ENCODE peak calls at places on chromosomes 3 and 15, in eight cellular contexts. One of them, this sample, is unnamed. For H3K9me3, the result is how much of the 10 kb centered on the place peaks cover.

GRCh38 chr3:183265157-183265642 is 12.1 kb downstream of the B3GNT5 start:
- DNase-seq in adipocyte: no peak
- DNase-seq in transverse colon: no peak
- DNase-seq in left lung: no peak
- DNase-seq in esophagus squamous epithelium: no peak
- DNase-seq in Panc1: no peak
- DNase-seq in mucosa of descending colon: no peak
- DNase-seq in neural progenitor cell: peak
- DNase-seq in this sample: no peak

GRCh38 chr3:110583373-110583935 is 488.2 kb upstream of the NECTIN3 start:
- DNase-seq in transverse colon: no peak
- DNase-seq in esophagus squamous epithelium: no peak
- DNase-seq in neural progenitor cell: peak
- DNase-seq in Panc1: no peak
- DNase-seq in left lung: no peak
- DNase-seq in mucosa of descending colon: no peak
- DNase-seq in adipocyte: no peak
- DNase-seq in this sample: no peak

GRCh38 chr3:73069187-73069586 is 7.7 kb downstream of the EBLN2 start:
- DNase-seq in esophagus squamous epithelium: no peak
- DNase-seq in Panc1: no peak
- DNase-seq in adipocyte: no peak
- DNase-seq in mucosa of descending colon: no peak
- DNase-seq in neural progenitor cell: no peak
- DNase-seq in left lung: no peak
- DNase-seq in transverse colon: no peak
- DNase-seq in this sample: no peak

GRCh38 chr3:115922681-115923347 is 299.5 kb downstream of the GAP43 start:
- DNase-seq in adipocyte: peak
- DNase-seq in esophagus squamous epithelium: no peak
- DNase-seq in transverse colon: no peak
- DNase-seq in left lung: no peak
- DNase-seq in neural progenitor cell: peak
- DNase-seq in mucosa of descending colon: no peak
- DNase-seq in Panc1: no peak
- DNase-seq in this sample: no peak

GRCh38 chr3:50324351-50325144 is 2.0 kb upstream of the HYAL2 start:
- DNase-seq in neural progenitor cell: peak
- DNase-seq in left lung: peak
- DNase-seq in Panc1: no peak
- DNase-seq in esophagus squamous epithelium: no peak
- DNase-seq in mucosa of descending colon: peak
- DNase-seq in transverse colon: peak
- DNase-seq in adipocyte: peak
- DNase-seq in this sample: peak

GRCh38 chr3:102356506-102356905 is 78.3 kb upstream of the ZPLD1 start:
- DNase-seq in Panc1: no peak
- DNase-seq in mucosa of descending colon: no peak
- DNase-seq in neural progenitor cell: no peak
- DNase-seq in adipocyte: no peak
- DNase-seq in transverse colon: no peak
- DNase-seq in esophagus squamous epithelium: no peak
- DNase-seq in left lung: no peak
- DNase-seq in this sample: no peak

GRCh38 chr3:127152676-127153505 is 40.0 kb upstream of the PRR23E start:
- DNase-seq in neural progenitor cell: no peak
- DNase-seq in left lung: no peak
- DNase-seq in Panc1: no peak
- DNase-seq in transverse colon: no peak
- DNase-seq in adipocyte: no peak
- DNase-seq in mucosa of descending colon: no peak
- DNase-seq in esophagus squamous epithelium: no peak
- DNase-seq in this sample: no peak

GRCh38 chr3:176988795-176989194 is 208.5 kb downstream of the TBL1XR1 start:
- DNase-seq in left lung: no peak
- DNase-seq in esophagus squamous epithelium: no peak
- DNase-seq in transverse colon: no peak
- DNase-seq in mucosa of descending colon: no peak
- DNase-seq in Panc1: no peak
- DNase-seq in adipocyte: no peak
- DNase-seq in neural progenitor cell: no peak
- DNase-seq in this sample: no peak

GRCh38 chr15:40567111-40567510 is 2.0 kb upstream of the RPUSD2 start:
- DNase-seq in esophagus squamous epithelium: no peak
- DNase-seq in left lung: no peak
- DNase-seq in adipocyte: peak
- DNase-seq in neural progenitor cell: peak
- DNase-seq in Panc1: no peak
- DNase-seq in mucosa of descending colon: no peak
- DNase-seq in transverse colon: no peak
- DNase-seq in this sample: no peak

GRCh38 chr15:69026355-69026754 is 11.9 kb downstream of the NOX5 start:
- DNase-seq in Panc1: no peak
- DNase-seq in left lung: no peak
- DNase-seq in neural progenitor cell: no peak
- DNase-seq in transverse colon: no peak
- DNase-seq in mucosa of descending colon: no peak
- DNase-seq in adipocyte: no peak
- DNase-seq in esophagus squamous epithelium: no peak
- DNase-seq in this sample: no peak

GRCh38 chr15:98124576-98124975 is 164.1 kb downstream of the ARRDC4 start:
- DNase-seq in adipocyte: no peak
- DNase-seq in mucosa of descending colon: no peak
- DNase-seq in esophagus squamous epithelium: no peak
- DNase-seq in Panc1: no peak
- DNase-seq in neural progenitor cell: no peak
- DNase-seq in transverse colon: no peak
- DNase-seq in left lung: no peak
- DNase-seq in this sample: no peak

GRCh38 chr15:95620934-95621579 is 709.4 kb upstream of the NR2F2 start:
- DNase-seq in esophagus squamous epithelium: no peak
- DNase-seq in left lung: no peak
- DNase-seq in neural progenitor cell: no peak
- DNase-seq in Panc1: no peak
- DNase-seq in adipocyte: peak
- DNase-seq in mucosa of descending colon: no peak
- DNase-seq in transverse colon: no peak
- DNase-seq in this sample: no peak

GRCh38 chr3:117322866-117323265 is 613.3 kb downstream of the TUSC7 start:
- DNase-seq in adipocyte: peak
- DNase-seq in esophagus squamous epithelium: no peak
- DNase-seq in Panc1: no peak
- DNase-seq in transverse colon: no peak
- DNase-seq in mucosa of descending colon: no peak
- DNase-seq in neural progenitor cell: peak
- DNase-seq in left lung: no peak
- DNase-seq in this sample: no peak

GRCh38 chr3:53194218-53195065 is 33.4 kb downstream of the PRKCD start:
- DNase-seq in transverse colon: no peak
- DNase-seq in neural progenitor cell: peak
- DNase-seq in adipocyte: peak
- DNase-seq in Panc1: no peak
- DNase-seq in esophagus squamous epithelium: no peak
- DNase-seq in mucosa of descending colon: no peak
- DNase-seq in left lung: no peak
- DNase-seq in this sample: no peak

GRCh38 chr3:105367063-105367405 is 325 bp downstream of the ALCAM start:
- DNase-seq in mucosa of descending colon: peak
- DNase-seq in neural progenitor cell: peak
- DNase-seq in esophagus squamous epithelium: no peak
- DNase-seq in Panc1: no peak
- DNase-seq in left lung: peak
- DNase-seq in transverse colon: peak
- DNase-seq in adipocyte: peak
- DNase-seq in this sample: peak

GRCh38 chr3:111763968-111764367 is 95.1 kb upstream of the PHLDB2 start:
- DNase-seq in mucosa of descending colon: no peak
- DNase-seq in Panc1: no peak
- DNase-seq in esophagus squamous epithelium: no peak
- DNase-seq in adipocyte: peak
- DNase-seq in transverse colon: no peak
- DNase-seq in left lung: no peak
- DNase-seq in neural progenitor cell: no peak
- DNase-seq in this sample: no peak

GRCh38 chr3:58657571-58658141 is 8.9 kb downstream of the FAM3D start:
- DNase-seq in mucosa of descending colon: peak
- DNase-seq in transverse colon: peak
- DNase-seq in neural progenitor cell: no peak
- DNase-seq in Panc1: no peak
- DNase-seq in adipocyte: no peak
- DNase-seq in left lung: no peak
- DNase-seq in esophagus squamous epithelium: no peak
- DNase-seq in this sample: no peak

GRCh38 chr3:128559486-128560225 is 66.7 kb upstream of the GATA2 start:
- DNase-seq in Panc1: no peak
- DNase-seq in mucosa of descending colon: no peak
- DNase-seq in transverse colon: no peak
- DNase-seq in left lung: no peak
- DNase-seq in adipocyte: no peak
- DNase-seq in esophagus squamous epithelium: no peak
- DNase-seq in neural progenitor cell: no peak
- DNase-seq in this sample: no peak

GRCh38 chr3:50210510-50211367 is 5.7 kb downstream of the SLC38A3 start:
- DNase-seq in neural progenitor cell: no peak
- DNase-seq in left lung: no peak
- DNase-seq in transverse colon: no peak
- DNase-seq in Panc1: no peak
- DNase-seq in esophagus squamous epithelium: no peak
- DNase-seq in mucosa of descending colon: no peak
- DNase-seq in adipocyte: no peak
- DNase-seq in this sample: no peak

GRCh38 chr3:122993573-122993972 is 34.0 kb downstream of the SEMA5B start:
- DNase-seq in transverse colon: no peak
- DNase-seq in Panc1: no peak
- DNase-seq in adipocyte: no peak
- DNase-seq in neural progenitor cell: peak
- DNase-seq in left lung: no peak
- DNase-seq in mucosa of descending colon: no peak
- DNase-seq in esophagus squamous epithelium: no peak
- DNase-seq in this sample: no peak

GRCh38 chr3:144953959-144954358 is 982.3 kb downstream of the DIPK2A start:
- DNase-seq in esophagus squamous epithelium: no peak
- DNase-seq in neural progenitor cell: no peak
- DNase-seq in adipocyte: no peak
- DNase-seq in left lung: no peak
- DNase-seq in Panc1: no peak
- DNase-seq in transverse colon: no peak
- DNase-seq in mucosa of descending colon: no peak
- DNase-seq in this sample: no peak

GRCh38 chr3:3666664-3667063 is 132.6 kb upstream of the LRRN1 start:
- DNase-seq in mucosa of descending colon: no peak
- DNase-seq in adipocyte: no peak
- DNase-seq in transverse colon: no peak
- DNase-seq in Panc1: no peak
- DNase-seq in left lung: no peak
- DNase-seq in neural progenitor cell: no peak
- DNase-seq in esophagus squamous epithelium: no peak
- DNase-seq in this sample: no peak

GRCh38 chr3:60839242-60839641 is 412.0 kb downstream of the FHIT start:
- DNase-seq in esophagus squamous epithelium: no peak
- DNase-seq in transverse colon: no peak
- DNase-seq in left lung: no peak
- DNase-seq in adipocyte: no peak
- DNase-seq in Panc1: no peak
- DNase-seq in neural progenitor cell: peak
- DNase-seq in mucosa of descending colon: no peak
- DNase-seq in this sample: no peak

GRCh38 chr3:39541917-39542329 is 74.4 kb downstream of the MOBP start:
- DNase-seq in esophagus squamous epithelium: no peak
- DNase-seq in neural progenitor cell: peak
- DNase-seq in transverse colon: no peak
- DNase-seq in mucosa of descending colon: no peak
- DNase-seq in Panc1: no peak
- DNase-seq in adipocyte: peak
- DNase-seq in left lung: no peak
- DNase-seq in this sample: no peak

GRCh38 chr3:196081834-196082470 is at the start of gene TFRC:
- DNase-seq in Panc1: no peak
- DNase-seq in mucosa of descending colon: peak
- DNase-seq in left lung: peak
- DNase-seq in neural progenitor cell: peak
- DNase-seq in adipocyte: peak
- DNase-seq in esophagus squamous epithelium: peak
- DNase-seq in transverse colon: peak
- DNase-seq in this sample: peak

GRCh38 chr3:52046186-52046913 is 10.0 kb downstream of the DUSP7 start:
- DNase-seq in adipocyte: peak
- DNase-seq in Panc1: no peak
- DNase-seq in neural progenitor cell: no peak
- DNase-seq in transverse colon: no peak
- DNase-seq in esophagus squamous epithelium: no peak
- DNase-seq in mucosa of descending colon: no peak
- DNase-seq in left lung: no peak
- DNase-seq in this sample: no peak
- H3K4me3 ChIP-seq in adipocyte: no peak
- H3K4me3 ChIP-seq in Panc1: no peak
- H3K4me3 ChIP-seq in neural progenitor cell: no peak
- H3K4me3 ChIP-seq in transverse colon: no peak
- H3K4me3 ChIP-seq in esophagus squamous epithelium: no peak
- H3K4me3 ChIP-seq in mucosa of descending colon: no peak
- H3K4me3 ChIP-seq in left lung: no peak
- H3K4me3 ChIP-seq in this sample: no peak

GRCh38 chr3:1007890-1008289 is 84.9 kb upstream of the CNTN6 start:
- DNase-seq in neural progenitor cell: no peak
- DNase-seq in esophagus squamous epithelium: no peak
- DNase-seq in adipocyte: no peak
- DNase-seq in transverse colon: no peak
- DNase-seq in Panc1: no peak
- DNase-seq in left lung: no peak
- DNase-seq in mucosa of descending colon: no peak
- DNase-seq in this sample: no peak
- H3K9me3 ChIP-seq in neural progenitor cell: under half
- H3K9me3 ChIP-seq in esophagus squamous epithelium: under half
- H3K9me3 ChIP-seq in adipocyte: under half
- H3K9me3 ChIP-seq in transverse colon: under half
- H3K9me3 ChIP-seq in Panc1: under half
- H3K9me3 ChIP-seq in left lung: under half
- H3K9me3 ChIP-seq in mucosa of descending colon: under half
- H3K9me3 ChIP-seq in this sample: under half

GRCh38 chr3:108133858-108134554 is 43.2 kb upstream of the CD47 start:
- DNase-seq in transverse colon: no peak
- DNase-seq in Panc1: no peak
- DNase-seq in esophagus squamous epithelium: no peak
- DNase-seq in adipocyte: no peak
- DNase-seq in mucosa of descending colon: no peak
- DNase-seq in neural progenitor cell: no peak
- DNase-seq in left lung: no peak
- DNase-seq in this sample: no peak
- H3K4me3 ChIP-seq in transverse colon: no peak
- H3K4me3 ChIP-seq in Panc1: peak
- H3K4me3 ChIP-seq in esophagus squamous epithelium: no peak
- H3K4me3 ChIP-seq in adipocyte: no peak
- H3K4me3 ChIP-seq in mucosa of descending colon: no peak
- H3K4me3 ChIP-seq in neural progenitor cell: no peak
- H3K4me3 ChIP-seq in left lung: no peak
- H3K4me3 ChIP-seq in this sample: peak

DNA sequence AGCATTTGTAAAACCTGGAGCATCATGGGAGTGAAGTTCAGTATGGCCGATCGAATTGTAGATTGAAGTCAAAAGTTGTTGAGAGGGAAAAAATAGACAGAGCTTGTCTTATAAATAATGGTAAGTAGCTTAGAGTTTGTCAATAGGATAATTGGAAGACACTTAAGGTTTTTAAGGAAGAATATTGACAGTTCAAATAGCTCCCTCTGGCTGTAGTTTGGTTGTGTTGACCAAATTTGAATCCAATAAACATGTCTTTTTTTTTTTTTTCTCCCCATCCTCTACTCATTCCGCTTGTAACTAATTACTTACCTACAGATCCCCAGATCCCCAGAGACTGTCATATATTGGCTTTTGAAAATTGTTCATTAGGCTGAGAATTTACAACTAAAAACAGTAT is 677.0 kb downstream of the AGBL1 start:
- DNase-seq in adipocyte: peak
- DNase-seq in left lung: no peak
- DNase-seq in mucosa of descending colon: no peak
- DNase-seq in transverse colon: no peak
- DNase-seq in neural progenitor cell: no peak
- DNase-seq in Panc1: no peak
- DNase-seq in esophagus squamous epithelium: no peak
- DNase-seq in this sample: no peak
- H3K9me3 ChIP-seq in adipocyte: under half
- H3K9me3 ChIP-seq in left lung: under half
- H3K9me3 ChIP-seq in mucosa of descending colon: under half
- H3K9me3 ChIP-seq in transverse colon: under half
- H3K9me3 ChIP-seq in neural progenitor cell: under half
- H3K9me3 ChIP-seq in Panc1: under half
- H3K9me3 ChIP-seq in esophagus squamous epithelium: under half
- H3K9me3 ChIP-seq in this sample: under half

This sample was measured in CD8-positive, alpha-beta memory T cell.